ENCODE peak calls at places on chromosome 5, in six cellular contexts. One of them, this sample, is unnamed.

GRCh38 chr5:95901676-95902646 is 59.7 kb downstream of the ELL2 start:
- DNase-seq in CD8-positive, alpha-beta T cell: no peak
- DNase-seq in AG08395: no peak
- DNase-seq in hepatic stellate cell: no peak
- DNase-seq in NCI-H187 treated with DMSO at 0.1 percent for 48 hours: no peak
- DNase-seq in sciatic nerve: no peak
- DNase-seq in this sample: no peak

GRCh38 chr5:146213210-146213838 is 9.9 kb downstream of the RBM27 start:
- DNase-seq in CD8-positive, alpha-beta T cell: no peak
- DNase-seq in AG08395: no peak
- DNase-seq in hepatic stellate cell: no peak
- DNase-seq in NCI-H187 treated with DMSO at 0.1 percent for 48 hours: no peak
- DNase-seq in sciatic nerve: no peak
- DNase-seq in this sample: no peak

GRCh38 chr5:167633931-167634341 is 657.5 kb upstream of the WWC1 start:
- DNase-seq in CD8-positive, alpha-beta T cell: no peak
- DNase-seq in AG08395: peak; percentile 80
- DNase-seq in hepatic stellate cell: peak; percentile 27
- DNase-seq in NCI-H187 treated with DMSO at 0.1 percent for 48 hours: no peak
- DNase-seq in sciatic nerve: no peak
- DNase-seq in this sample: no peak

GRCh38 chr5:172282277-172283019 is 1.1 kb downstream of the UBTD2 start:
- DNase-seq in CD8-positive, alpha-beta T cell: no peak
- DNase-seq in AG08395: no peak
- DNase-seq in hepatic stellate cell: peak; percentile 26
- DNase-seq in NCI-H187 treated with DMSO at 0.1 percent for 48 hours: no peak
- DNase-seq in sciatic nerve: no peak
- DNase-seq in this sample: no peak

GRCh38 chr5:90055831-90056328 is 353.7 kb downstream of the CETN3 start:
- DNase-seq in CD8-positive, alpha-beta T cell: no peak
- DNase-seq in AG08395: peak; percentile 2
- DNase-seq in hepatic stellate cell: peak; percentile 34
- DNase-seq in NCI-H187 treated with DMSO at 0.1 percent for 48 hours: no peak
- DNase-seq in sciatic nerve: no peak
- DNase-seq in this sample: no peak

GRCh38 chr5:97062046-97062445 is 80.4 kb downstream of the LIX1 start:
- DNase-seq in CD8-positive, alpha-beta T cell: no peak
- DNase-seq in AG08395: no peak
- DNase-seq in hepatic stellate cell: no peak
- DNase-seq in NCI-H187 treated with DMSO at 0.1 percent for 48 hours: peak; percentile 18
- DNase-seq in sciatic nerve: no peak
- DNase-seq in this sample: no peak

GRCh38 chr5:109468737-109469420 is 59.1 kb upstream of the PJA2 start:
- DNase-seq in CD8-positive, alpha-beta T cell: peak; percentile 75
- DNase-seq in AG08395: peak; percentile 91
- DNase-seq in hepatic stellate cell: peak; percentile 62
- DNase-seq in NCI-H187 treated with DMSO at 0.1 percent for 48 hours: peak; percentile 64
- DNase-seq in sciatic nerve: peak; percentile 99
- DNase-seq in this sample: peak; percentile 87

GRCh38 chr5:125413861-125414260 is 667.4 kb upstream of the ZNF608 start:
- DNase-seq in CD8-positive, alpha-beta T cell: no peak
- DNase-seq in AG08395: no peak
- DNase-seq in hepatic stellate cell: no peak
- DNase-seq in NCI-H187 treated with DMSO at 0.1 percent for 48 hours: no peak
- DNase-seq in sciatic nerve: no peak
- DNase-seq in this sample: no peak

GRCh38 chr5:172771439-172772111 is 580 bp upstream of the DUSP1 start:
- DNase-seq in CD8-positive, alpha-beta T cell: peak; percentile 60
- DNase-seq in AG08395: no peak
- DNase-seq in hepatic stellate cell: no peak
- DNase-seq in NCI-H187 treated with DMSO at 0.1 percent for 48 hours: no peak
- DNase-seq in sciatic nerve: no peak
- DNase-seq in this sample: no peak

GRCh38 chr5:65624570-65625555 is at the start of the genes SHLD3 and TRAPPC13:
- DNase-seq in CD8-positive, alpha-beta T cell: peak; percentile 90
- DNase-seq in AG08395: peak; percentile 75
- DNase-seq in hepatic stellate cell: peak; percentile 51
- DNase-seq in NCI-H187 treated with DMSO at 0.1 percent for 48 hours: peak; percentile 93
- DNase-seq in sciatic nerve: peak; percentile 88
- DNase-seq in this sample: peak; percentile 91

GRCh38 chr5:51148437-51148836 is 234.8 kb upstream of the ISL1 start:
- DNase-seq in CD8-positive, alpha-beta T cell: no peak
- DNase-seq in AG08395: no peak
- DNase-seq in hepatic stellate cell: no peak
- DNase-seq in NCI-H187 treated with DMSO at 0.1 percent for 48 hours: no peak
- DNase-seq in sciatic nerve: no peak
- DNase-seq in this sample: no peak